ENCODE peak calls at places on chromosomes 16 and 17, in five cellular contexts. One of them, this sample, is unnamed.
A peak's percentile ranks its signal among the peaks of the same experiment; 100 is the strongest.

GRCh38 chr16:86752582-86753175 is 174.3 kb downstream of the FOXL1 start:
- DNase-seq in sigmoid colon: no peak
- DNase-seq in fibroblast of pulmonary artery: no peak
- DNase-seq in osteocyte: no peak
- DNase-seq in A549: no peak
- DNase-seq in this sample: no peak

GRCh38 chr16:72317378-72317777 is 145.4 kb upstream of the PMFBP1 start:
- DNase-seq in sigmoid colon: no peak
- DNase-seq in fibroblast of pulmonary artery: peak; percentile 71
- DNase-seq in osteocyte: no peak
- DNase-seq in A549: no peak
- DNase-seq in this sample: peak; percentile 75

GRCh38 chr17:36742267-36743000 is 141.1 kb downstream of the MRM1 start:
- DNase-seq in sigmoid colon: no peak
- DNase-seq in fibroblast of pulmonary artery: no peak
- DNase-seq in osteocyte: no peak
- DNase-seq in A549: no peak
- DNase-seq in this sample: no peak

GRCh38 chr16:15054357-15055140 is 1.3 kb downstream of the NTAN1 start:
- DNase-seq in sigmoid colon: no peak
- DNase-seq in fibroblast of pulmonary artery: no peak
- DNase-seq in osteocyte: no peak
- DNase-seq in A549: no peak
- DNase-seq in this sample: no peak

GRCh38 chr17:77325826-77326581 is 185.2 kb downstream of the SEC14L1 start:
- DNase-seq in sigmoid colon: peak; percentile 67
- DNase-seq in fibroblast of pulmonary artery: no peak
- DNase-seq in osteocyte: peak; percentile 75
- DNase-seq in A549: no peak
- DNase-seq in this sample: peak; percentile 59

GRCh38 chr17:82152556-82153294 is 54.7 kb upstream of the FASN start:
- DNase-seq in sigmoid colon: no peak
- DNase-seq in fibroblast of pulmonary artery: no peak
- DNase-seq in osteocyte: no peak
- DNase-seq in A549: no peak
- DNase-seq in this sample: no peak

GRCh38 chr17:5558815-5559785 is 25.2 kb downstream of the NLRP1 start:
- DNase-seq in sigmoid colon: no peak
- DNase-seq in fibroblast of pulmonary artery: no peak
- DNase-seq in osteocyte: peak; percentile 72
- DNase-seq in A549: no peak
- DNase-seq in this sample: no peak

GRCh38 chr16:12573730-12574383 is 229.8 kb downstream of the CPPED1 start:
- DNase-seq in sigmoid colon: peak; percentile 59
- DNase-seq in fibroblast of pulmonary artery: peak; percentile 54
- DNase-seq in osteocyte: no peak
- DNase-seq in A549: peak; percentile 71
- DNase-seq in this sample: peak; percentile 20

GRCh38 chr16:57409870-57410585 is 5.5 kb downstream of the CCL17 start:
- DNase-seq in sigmoid colon: no peak
- DNase-seq in fibroblast of pulmonary artery: no peak
- DNase-seq in osteocyte: no peak
- DNase-seq in A549: no peak
- DNase-seq in this sample: no peak

GRCh38 chr16:54163197-54163843 is 123.3 kb downstream of the IRX3 start:
- DNase-seq in sigmoid colon: peak; percentile 43
- DNase-seq in fibroblast of pulmonary artery: no peak
- DNase-seq in osteocyte: no peak
- DNase-seq in A549: no peak
- DNase-seq in this sample: no peak

GRCh38 chr16:66687906-66688625 is 8.5 kb downstream of the CMTM4 start:
- DNase-seq in sigmoid colon: no peak
- DNase-seq in fibroblast of pulmonary artery: no peak
- DNase-seq in osteocyte: no peak
- DNase-seq in A549: no peak
- DNase-seq in this sample: no peak

GRCh38 chr16:71648921-71649320 is 22.9 kb downstream of the MARVELD3 start:
- DNase-seq in sigmoid colon: no peak
- DNase-seq in fibroblast of pulmonary artery: no peak
- DNase-seq in osteocyte: no peak
- DNase-seq in A549: peak; percentile 30
- DNase-seq in this sample: no peak

GRCh38 chr17:78998311-78999055 is 11.1 kb downstream of the CANT1 start:
- DNase-seq in sigmoid colon: peak; percentile 63
- DNase-seq in fibroblast of pulmonary artery: no peak
- DNase-seq in osteocyte: no peak
- DNase-seq in A549: no peak
- DNase-seq in this sample: peak; percentile 55

GRCh38 chr16:68382296-68382718 is 66.0 kb downstream of the SMPD3 start:
- DNase-seq in sigmoid colon: no peak
- DNase-seq in fibroblast of pulmonary artery: no peak
- DNase-seq in osteocyte: no peak
- DNase-seq in A549: peak; percentile 27
- DNase-seq in this sample: no peak

GRCh38 chr17:77451894-77452852 is 311.4 kb downstream of the SEC14L1 start:
- DNase-seq in sigmoid colon: peak; percentile 94
- DNase-seq in fibroblast of pulmonary artery: peak; percentile 75
- DNase-seq in osteocyte: no peak
- DNase-seq in A549: no peak
- DNase-seq in this sample: peak; percentile 79

GRCh38 chr17:47999612-48000011 is 28.7 kb downstream of the CDK5RAP3 start:
- DNase-seq in sigmoid colon: no peak
- DNase-seq in fibroblast of pulmonary artery: no peak
- DNase-seq in osteocyte: no peak
- DNase-seq in A549: peak; percentile 26
- DNase-seq in this sample: no peak

GRCh38 chr17:83183951-83184506 is 104.6 kb downstream of the METRNL start:
- DNase-seq in sigmoid colon: no peak
- DNase-seq in fibroblast of pulmonary artery: no peak
- DNase-seq in osteocyte: peak; percentile 72
- DNase-seq in A549: no peak
- DNase-seq in this sample: no peak

GRCh38 chr17:49107211-49107557 is 25.4 kb upstream of the B4GALNT2 start:
- DNase-seq in sigmoid colon: no peak
- DNase-seq in fibroblast of pulmonary artery: no peak
- DNase-seq in osteocyte: no peak
- DNase-seq in A549: no peak
- DNase-seq in this sample: no peak

GRCh38 chr17:73302189-73302588 is 9.6 kb downstream of the CDC42EP4 start:
- DNase-seq in sigmoid colon: no peak
- DNase-seq in fibroblast of pulmonary artery: no peak
- DNase-seq in osteocyte: no peak
- DNase-seq in A549: no peak
- DNase-seq in this sample: peak; percentile 78

GRCh38 chr17:27293359-27293897 is 486 bp upstream of the WSB1 start:
- DNase-seq in sigmoid colon: peak; percentile 71
- DNase-seq in fibroblast of pulmonary artery: no peak
- DNase-seq in osteocyte: no peak
- DNase-seq in A549: no peak
- DNase-seq in this sample: no peak

GRCh38 chr16:24504467-24505345 is 34.7 kb upstream of the RBBP6 start:
- DNase-seq in sigmoid colon: peak; percentile 66
- DNase-seq in fibroblast of pulmonary artery: peak; percentile 73
- DNase-seq in osteocyte: peak; percentile 85
- DNase-seq in A549: peak; percentile 74
- DNase-seq in this sample: peak; percentile 78

GRCh38 chr17:45391291-45391690 is 41.4 kb downstream of the ARHGAP27 start:
- DNase-seq in sigmoid colon: no peak
- DNase-seq in fibroblast of pulmonary artery: no peak
- DNase-seq in osteocyte: no peak
- DNase-seq in A549: no peak
- DNase-seq in this sample: no peak

DNA sequence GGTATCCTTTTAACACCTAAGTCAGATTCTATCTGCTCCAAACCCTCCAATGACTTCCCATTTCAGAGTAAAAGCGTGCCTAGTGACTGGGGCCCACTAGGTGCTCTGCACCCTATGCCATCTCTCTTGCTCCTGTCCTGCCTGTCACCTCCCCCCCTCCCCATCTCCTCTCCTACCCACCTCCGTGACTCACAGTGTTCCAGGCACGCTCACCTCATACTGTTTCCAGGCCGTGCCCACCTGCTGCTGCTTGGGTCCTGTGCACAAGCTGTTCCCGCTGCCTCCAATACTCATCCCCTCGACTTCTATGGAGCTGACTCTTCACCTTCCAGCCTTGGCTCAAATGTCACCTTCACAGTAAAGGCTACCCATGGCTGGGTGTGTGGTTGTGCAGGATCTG is 21.7 kb downstream of the DNAH3 start:
- DNase-seq in sigmoid colon: no peak
- DNase-seq in fibroblast of pulmonary artery: no peak
- DNase-seq in osteocyte: no peak
- DNase-seq in A549: no peak
- DNase-seq in this sample: no peak
- TF ChIP-seq CTCF in sigmoid colon: no peak
- TF ChIP-seq CTCF in fibroblast of pulmonary artery: no peak
- TF ChIP-seq CTCF in osteocyte: no peak
- TF ChIP-seq CTCF in A549: no peak
- TF ChIP-seq CTCF in this sample: no peak

DNA sequence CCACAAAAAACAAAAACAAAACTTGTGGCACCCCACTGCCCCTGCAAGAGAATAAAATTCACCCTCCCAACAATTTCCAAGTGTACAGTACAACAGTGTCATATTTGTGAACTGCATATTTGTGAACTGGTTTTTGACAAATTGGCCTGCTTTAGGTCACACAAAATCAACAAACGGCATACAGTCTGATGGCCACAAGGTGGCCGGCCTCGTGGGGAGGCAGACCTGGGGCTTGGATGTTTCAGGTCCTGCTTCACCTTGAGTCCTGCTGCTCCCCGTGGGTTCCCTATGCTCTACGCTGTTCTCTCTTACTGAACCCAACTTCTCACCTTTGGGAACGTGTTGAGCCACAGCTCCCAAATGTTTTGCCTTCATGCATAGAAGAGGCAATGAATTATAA is 102.2 kb downstream of the CDK5R1 start:
- DNase-seq in sigmoid colon: no peak
- DNase-seq in fibroblast of pulmonary artery: no peak
- DNase-seq in osteocyte: no peak
- DNase-seq in A549: peak; percentile 34
- DNase-seq in this sample: no peak
- TF ChIP-seq CTCF in sigmoid colon: no peak
- TF ChIP-seq CTCF in fibroblast of pulmonary artery: no peak
- TF ChIP-seq CTCF in osteocyte: peak; percentile 22
- TF ChIP-seq CTCF in A549: no peak
- TF ChIP-seq CTCF in this sample: no peak

GRCh38 chr17:14688134-14688533 is 387.3 kb downstream of the HS3ST3B1 start:
- DNase-seq in sigmoid colon: no peak
- DNase-seq in fibroblast of pulmonary artery: no peak
- DNase-seq in osteocyte: no peak
- DNase-seq in A549: peak; percentile 30
- DNase-seq in this sample: no peak
- TF ChIP-seq CTCF in sigmoid colon: no peak
- TF ChIP-seq CTCF in fibroblast of pulmonary artery: peak; percentile 6
- TF ChIP-seq CTCF in osteocyte: no peak
- TF ChIP-seq CTCF in A549: no peak
- TF ChIP-seq CTCF in this sample: no peak

GRCh38 chr17:13306310-13306962 is 288.6 kb upstream of the ELAC2 start:
- DNase-seq in sigmoid colon: no peak
- DNase-seq in fibroblast of pulmonary artery: peak; percentile 86
- DNase-seq in osteocyte: no peak
- DNase-seq in A549: peak; percentile 81
- DNase-seq in this sample: peak; percentile 82
- TF ChIP-seq CTCF in sigmoid colon: peak; percentile 9
- TF ChIP-seq CTCF in fibroblast of pulmonary artery: peak; percentile 54
- TF ChIP-seq CTCF in osteocyte: peak; percentile 47
- TF ChIP-seq CTCF in A549: peak; percentile 18
- TF ChIP-seq CTCF in this sample: peak; percentile 61

This sample was measured in fibroblast of the aortic adventitia.